ENCODE peak calls at places on chromosomes 3 and 15, in five cellular contexts. N is right cardiac atrium, T is A549, H is body of pancreas, U is IMR-90. D is an unnamed sample. For H3K4me1, the result is how much of the 10 kb centered on the place peaks cover.

GRCh38 chr15:64619880-64620839 is 155.2 kb downstream of the RBPMS2 start:
- DNase-seq in N (no peak), T (peak), H (no peak), U (peak), D (no peak)

GRCh38 chr3:33879540-33879939 is 81.1 kb downstream of the PDCD6IP start:
- DNase-seq in N (no peak), T (no peak), H (no peak), U (peak), D (peak)

GRCh38 chr15:60718661-60719069 is 239.7 kb upstream of the ICE2 start:
- DNase-seq in N (no peak), T (no peak), H (no peak), U (no peak), D (peak)

GRCh38 chr3:188153498-188153948 is 434 bp upstream of the LPP start:
- DNase-seq in N (peak), T (peak), H (peak), U (peak), D (peak)

GRCh38 chr3:38575279-38575843 is 74.1 kb downstream of the SCN5A start:
- DNase-seq in N (no peak), T (no peak), H (peak), U (no peak), D (no peak)

GRCh38 chr3:151827816-151828215 is 13.9 kb downstream of the AADAC start:
- DNase-seq in N (no peak), T (no peak), H (no peak), U (no peak), D (no peak)

GRCh38 chr15:65468229-65468628 is 45.5 kb upstream of the IGDCC4 start:
- DNase-seq in N (no peak), T (no peak), H (no peak), U (no peak), D (no peak)

GRCh38 chr3:27060336-27060735 is 308.8 kb downstream of the NEK10 start:
- DNase-seq in N (no peak), T (no peak), H (no peak), U (no peak), D (no peak)

GRCh38 chr3:55662683-55663082 is 175.6 kb upstream of the WNT5A start:
- DNase-seq in N (no peak), T (no peak), H (no peak), U (peak), D (peak)

GRCh38 chr3:195440379-195440778 is 2.4 kb downstream of the ACAP2 start:
- DNase-seq in N (no peak), T (no peak), H (no peak), U (no peak), D (no peak)
- H3K4me3 ChIP-seq in N (no peak), T (no peak), H (no peak), U (no peak), D (no peak)

GRCh38 chr3:126207166-126207565 is 26.8 kb upstream of the ALDH1L1 start:
- DNase-seq in N (no peak), T (no peak), H (no peak), U (no peak), D (no peak)
- H3K27ac ChIP-seq in N (peak), T (no peak), H (no peak), U (no peak), D (no peak)

DNA sequence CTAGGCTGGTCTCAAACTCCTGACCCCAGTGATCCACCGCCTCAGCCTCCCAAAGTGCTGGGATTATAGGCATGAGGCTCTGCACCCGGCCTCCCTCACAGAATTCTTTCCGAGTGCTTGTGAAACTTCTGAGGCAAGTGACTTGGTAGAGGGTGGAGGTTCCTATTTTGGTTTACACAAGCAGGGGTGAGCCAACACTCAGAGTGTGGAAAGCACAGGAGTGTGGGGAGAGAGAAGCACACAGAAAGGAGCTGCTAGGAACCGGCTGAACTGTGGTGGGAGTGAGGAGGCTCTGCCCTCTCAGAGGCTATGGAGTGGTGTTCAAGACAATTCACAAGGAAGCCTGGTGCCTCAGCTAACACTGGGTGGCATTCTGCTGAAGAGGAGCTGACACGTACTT is 7.7 kb downstream of the CAPN3 start:
- DNase-seq in N (no peak), T (no peak), H (no peak), U (no peak), D (peak)
- H3K4me1 ChIP-seq in N (under half), T (under half), H (under half), U (under half), D (under half)

GRCh38 chr15:75347222-75348033 is 589 bp downstream of the NEIL1 start:
- DNase-seq in N (peak), T (no peak), H (peak), U (no peak), D (peak)
- H3K4me3 ChIP-seq in N (peak), T (peak), H (peak), U (peak), D (peak)

D was measured in cardiac muscle cell.